ENCODE peak calls at places on chromosomes 1 and 21, in seven cellular contexts. Q is pancreas, S is tibial artery, B is tibial nerve, L is HepG2, U is PC-3, M is spleen. V is an unnamed sample. For H3K36me3, the result is how much of the 10 kb centered on the place peaks cover.

GRCh38 chr21:41897690-41898089 is 18.5 kb upstream of the PRDM15 start:
- DNase-seq in S (no peak), M (peak), U (no peak), L (no peak), Q (no peak), B (no peak), V (no peak)

GRCh38 chr1:58755468-58755872 is 28.4 kb downstream of the JUN start:
- DNase-seq in M (no peak), S (peak), L (peak), U (peak), B (peak), Q (no peak), V (peak)

GRCh38 chr1:36136535-36136934 is 11.5 kb upstream of the COL8A2 start:
- DNase-seq in S (peak), U (peak), M (no peak), B (no peak), Q (no peak), L (no peak), V (peak)

GRCh38 chr1:158458263-158458662 is 3.4 kb upstream of the OR10K1 start:
- DNase-seq in L (no peak), U (no peak), B (no peak), S (no peak), M (no peak), Q (no peak), V (no peak)

GRCh38 chr1:219050268-219050917 is 123.3 kb upstream of the LYPLAL1 start:
- DNase-seq in L (no peak), B (no peak), U (no peak), Q (no peak), M (no peak), S (no peak), V (no peak)

GRCh38 chr1:1881727-1882126 is 9.2 kb downstream of the GNB1 start:
- DNase-seq in Q (no peak), M (no peak), S (no peak), B (no peak), L (no peak), U (no peak), V (no peak)

GRCh38 chr1:55015731-55016620 is 17.2 kb downstream of the BSND start:
- DNase-seq in M (peak), L (no peak), Q (no peak), S (no peak), B (no peak), U (no peak), V (no peak)

GRCh38 chr1:6962390-6962955 is 177.2 kb downstream of the CAMTA1 start:
- DNase-seq in Q (peak), B (no peak), U (no peak), L (no peak), M (no peak), S (no peak), V (peak)

GRCh38 chr21:25396135-25396711 is 211.1 kb downstream of the MRPL39 start:
- DNase-seq in U (no peak), L (no peak), B (no peak), Q (no peak), S (no peak), M (no peak), V (no peak)

GRCh38 chr1:160996195-160996594 is 24.8 kb downstream of the F11R start:
- DNase-seq in S (no peak), U (peak), Q (no peak), L (no peak), B (no peak), M (no peak), V (peak)

GRCh38 chr1:19768321-19769210 is 31.1 kb downstream of the TMCO4 start:
- DNase-seq in B (no peak), M (no peak), S (no peak), U (no peak), L (no peak), Q (no peak), V (no peak)

GRCh38 chr1:51548986-51549619 is 30.0 kb upstream of the EPS15 start:
- DNase-seq in S (no peak), M (no peak), B (no peak), L (no peak), U (no peak), Q (no peak), V (no peak)

GRCh38 chr1:83509229-83509870 is 489.6 kb downstream of the TTLL7 start:
- DNase-seq in B (no peak), Q (no peak), S (no peak), L (no peak), M (no peak), U (no peak), V (no peak)

GRCh38 chr1:211965108-211965805 is 70.1 kb downstream of the INTS7 start:
- DNase-seq in S (no peak), Q (no peak), U (no peak), M (no peak), L (no peak), B (no peak), V (no peak)

GRCh38 chr1:236685205-236685916 is 938 bp upstream of the ACTN2 start:
- DNase-seq in S (no peak), L (no peak), B (no peak), M (no peak), Q (no peak), U (no peak), V (no peak)

GRCh38 chr1:64809309-64809708 is 64.4 kb downstream of the RAVER2 start:
- DNase-seq in S (no peak), Q (no peak), L (no peak), B (no peak), M (no peak), U (no peak), V (no peak)

GRCh38 chr1:71086331-71086730 is 5.5 kb upstream of the ZRANB2 start:
- DNase-seq in U (peak), M (no peak), S (no peak), Q (no peak), L (no peak), B (no peak), V (peak)

GRCh38 chr1:21149862-21150432 is 26.8 kb downstream of the EIF4G3 start:
- DNase-seq in U (peak), S (no peak), B (no peak), Q (no peak), L (no peak), M (no peak), V (peak)

GRCh38 chr1:248404024-248404423 is 1.2 kb downstream of the OR2T1 start:
- DNase-seq in B (no peak), Q (no peak), M (no peak), L (no peak), S (no peak), U (no peak), V (peak)

GRCh38 chr1:151972533-151973270 is 21.0 kb downstream of the S100A10 start:
- DNase-seq in L (no peak), B (no peak), M (no peak), U (peak), S (peak), Q (no peak), V (peak)

GRCh38 chr21:45364464-45365185 is 40.3 kb upstream of the COL18A1 start:
- DNase-seq in L (no peak), U (no peak), M (no peak), S (peak), B (peak), Q (peak), V (no peak)

DNA sequence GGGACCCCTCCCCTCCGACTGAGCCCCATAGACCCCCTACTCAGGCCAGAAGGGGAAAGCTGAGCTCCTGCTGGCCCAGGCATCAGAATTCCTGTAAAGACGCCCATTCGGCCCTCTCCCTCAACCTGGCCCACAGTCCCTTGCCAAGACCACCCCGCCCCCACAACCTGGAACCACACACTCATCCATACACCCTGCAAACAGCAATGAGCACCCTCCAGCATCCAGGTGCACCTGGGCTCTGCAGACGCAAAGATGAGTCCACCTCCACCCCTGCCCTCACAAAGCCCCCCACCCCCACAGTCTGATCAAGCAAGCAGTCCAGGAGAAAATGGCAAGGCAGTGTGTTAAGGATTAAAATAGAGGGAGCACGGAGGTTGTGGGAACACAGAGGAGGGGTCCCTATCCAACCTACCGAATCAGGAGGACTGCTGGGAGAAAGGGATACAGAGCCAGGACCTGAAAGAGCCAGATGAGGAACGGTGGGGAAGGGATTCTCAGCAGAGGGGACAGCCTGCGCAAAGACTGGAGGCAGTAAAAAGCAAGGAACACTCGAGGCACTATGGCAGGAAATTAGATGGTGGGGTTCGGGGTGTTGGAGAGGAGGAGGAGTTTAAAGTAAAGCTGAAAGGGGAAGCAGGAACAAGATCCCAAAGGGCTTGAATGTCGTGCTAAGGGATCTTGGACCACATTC is 67.3 kb upstream of the LAPTM5 start:
- DNase-seq in B (no peak), M (no peak), L (no peak), U (no peak), S (no peak), Q (no peak), V (no peak)
- H3K4me3 ChIP-seq in B (peak), M (no peak), L (no peak), U (no peak), S (peak), Q (peak), V (no peak)

GRCh38 chr1:234393190-234393589 is 19.9 kb downstream of the COA6 start:
- DNase-seq in S (no peak), Q (no peak), L (no peak), M (no peak), U (no peak), B (no peak), V (no peak)
- TF ChIP-seq CTCF in S (no peak), Q (no peak), L (no peak), M (no peak), U (no peak), B (no peak), V (no peak)

GRCh38 chr1:23278717-23279116 is 61.4 kb upstream of the HTR1D start:
- DNase-seq in Q (no peak), S (no peak), L (no peak), M (no peak), U (peak), B (no peak), V (peak)

GRCh38 chr1:23286401-23286800 is 57.7 kb downstream of the HNRNPR start:
- DNase-seq in U (no peak), B (no peak), S (no peak), Q (no peak), L (no peak), M (no peak), V (no peak)

GRCh38 chr1:23283660-23284602 is 60.2 kb downstream of the HNRNPR start:
- DNase-seq in Q (no peak), L (no peak), U (peak), B (no peak), M (no peak), S (no peak), V (peak)

DNA sequence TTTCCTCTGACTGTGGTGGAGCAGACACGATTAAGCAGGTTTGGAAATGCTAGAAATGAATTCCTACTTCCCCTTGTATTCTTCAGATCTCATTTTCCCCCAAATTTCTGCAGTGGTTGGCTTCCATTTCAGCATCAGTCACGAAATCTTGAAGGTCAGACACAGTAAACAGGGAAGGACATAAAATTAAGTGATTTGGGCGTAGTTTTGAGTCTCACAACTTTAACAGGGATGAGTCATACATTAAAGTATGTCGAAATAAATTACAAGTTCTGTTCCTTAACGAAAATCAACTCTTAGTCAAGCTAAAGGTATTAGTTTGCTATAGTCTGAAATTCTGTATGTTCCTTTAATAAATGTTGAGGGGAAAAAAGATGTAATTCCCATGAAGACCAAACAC is 61.1 kb downstream of the HNRNPR start:
- DNase-seq in Q (no peak), M (no peak), L (no peak), U (peak), B (no peak), S (no peak), V (peak)
- H3K36me3 ChIP-seq in Q (under half), M (half or more), L (under half), U (under half), B (under half), S (under half), V (under half)

GRCh38 chr1:94929351-94929814 is 2.5 kb upstream of the CNN3 start:
- DNase-seq in B (no peak), Q (no peak), M (no peak), S (no peak), U (no peak), L (no peak), V (no peak)
- H3K4me3 ChIP-seq in B (peak), Q (peak), M (no peak), S (peak), U (no peak), L (peak), V (no peak)